ENCODE peak calls at places on chromosomes 16 and 17, in six cellular contexts. P is AG04450; E is suprapubic skin; F is testis; O is activated T-cell treated with anti-CD3 and anti-CD28 coated beads, Interleukin-2, amount 50 U/mL, for 48 hours; Q is activated gamma-delta T cell treated with anti-CD3 and anti-CD28 coated beads, Interleukin-2, amount 50 U/mL, for 16 hours. V is an unnamed sample.

GRCh38 chr17:57406131-57406980 is 150.0 kb downstream of the MSI2 start:
- DNase-seq in P (no peak), E (no peak), F (peak), O (no peak), Q (no peak), V (no peak)

GRCh38 chr17:64635647-64636305 is 26.3 kb downstream of the SMURF2 start:
- DNase-seq in P (peak), E (no peak), F (no peak), O (no peak), Q (no peak), V (peak)

GRCh38 chr16:68005786-68006286 is 6.6 kb upstream of the DPEP2 start:
- DNase-seq in P (no peak), E (no peak), F (peak), O (peak), Q (no peak), V (no peak)

GRCh38 chr16:49528564-49529150 is 155.1 kb downstream of the C16orf78 start:
- DNase-seq in P (no peak), E (no peak), F (no peak), O (peak), Q (no peak), V (no peak)

GRCh38 chr16:26665166-26665939 is 401.4 kb upstream of the C16orf82 start:
- DNase-seq in P (no peak), E (no peak), F (no peak), O (peak), Q (no peak), V (no peak)

GRCh38 chr16:85490971-85491771 is 122.0 kb upstream of the GSE1 start:
- DNase-seq in P (no peak), E (no peak), F (peak), O (peak), Q (peak), V (peak)

GRCh38 chr17:39617446-39618251 is 9.1 kb upstream of the PPP1R1B start:
- DNase-seq in P (no peak), E (no peak), F (peak), O (peak), Q (no peak), V (peak)

GRCh38 chr17:76889323-76889722 is 21.1 kb downstream of the MGAT5B start:
- DNase-seq in P (no peak), E (no peak), F (no peak), O (no peak), Q (no peak), V (no peak)

GRCh38 chr17:45101883-45102811 is 30.2 kb downstream of the PLCD3 start:
- DNase-seq in P (no peak), E (no peak), F (peak), O (no peak), Q (no peak), V (no peak)

GRCh38 chr16:26856271-26856670 is 210.5 kb upstream of the C16orf82 start:
- DNase-seq in P (no peak), E (no peak), F (no peak), O (no peak), Q (no peak), V (no peak)

GRCh38 chr17:37478187-37478586 is 11.5 kb upstream of the DUSP14 start:
- DNase-seq in P (no peak), E (no peak), F (no peak), O (no peak), Q (no peak), V (no peak)

GRCh38 chr17:10062757-10063385 is 135.5 kb downstream of the GAS7 start:
- DNase-seq in P (no peak), E (no peak), F (no peak), O (no peak), Q (no peak), V (no peak)

GRCh38 chr16:86428729-86429472 is 81.4 kb upstream of the FOXF1 start:
- DNase-seq in P (no peak), E (no peak), F (no peak), O (no peak), Q (no peak), V (no peak)

GRCh38 chr16:66547101-66547989 is 2.6 kb downstream of the TK2 start:
- DNase-seq in P (no peak), E (peak), F (no peak), O (peak), Q (no peak), V (no peak)

GRCh38 chr16:80723981-80724380 is 80.4 kb downstream of the CDYL2 start:
- DNase-seq in P (no peak), E (no peak), F (no peak), O (no peak), Q (no peak), V (no peak)

GRCh38 chr17:36736201-36737156 is 135.1 kb downstream of the MRM1 start:
- DNase-seq in P (no peak), E (no peak), F (no peak), O (no peak), Q (no peak), V (no peak)

GRCh38 chr17:42850964-42851363 is at the start of gene AOC3:
- DNase-seq in P (no peak), E (no peak), F (peak), O (no peak), Q (no peak), V (no peak)

GRCh38 chr16:31181102-31181830 is 1.3 kb downstream of the FUS start:
- DNase-seq in P (no peak), E (no peak), F (peak), O (peak), Q (no peak), V (peak)

GRCh38 chr17:73064084-73064938 is 28.2 kb downstream of the SLC39A11 start:
- DNase-seq in P (no peak), E (no peak), F (no peak), O (no peak), Q (no peak), V (no peak)

V was measured in stimulated activated effector memory CD8-positive, alpha-beta T cell treated with anti-CD3 and anti-CD28 coated beads, Interleukin-12 subunit alpha, Interleukin-12 subunit beta, amount 100 ng/mL, for 72 hours.